ENCODE peak calls at places on chromosomes 16 and 17, in four cellular contexts. S is IMR-90, L is mesendoderm, E is H9. U is an unnamed sample.

GRCh38 chr16:66988197-66988788 is at the start of gene CES4A:
- DNase-seq in L (no peak), S (peak), E (no peak), U (no peak)

GRCh38 chr17:36665417-36665816 is 64.0 kb downstream of the MRM1 start:
- DNase-seq in E (no peak), L (peak), S (no peak), U (no peak)

GRCh38 chr17:39598635-39599005 is 9.1 kb downstream of the NEUROD2 start:
- DNase-seq in E (no peak), L (no peak), S (no peak), U (no peak)

GRCh38 chr17:60173304-60173807 is 23.6 kb downstream of the CA4 start:
- DNase-seq in S (peak), E (no peak), L (no peak), U (no peak)

GRCh38 chr17:3669548-3669947 is 936 bp downstream of the EMC6 start:
- DNase-seq in E (no peak), L (no peak), S (no peak), U (no peak)

GRCh38 chr16:29898786-29899515 is 399 bp downstream of the SEZ6L2 start:
- DNase-seq in S (no peak), L (no peak), E (peak), U (peak)

GRCh38 chr17:700504-701094 is 14.0 kb downstream of the VPS53 start:
- DNase-seq in S (peak), E (no peak), L (peak), U (no peak)

GRCh38 chr17:62662855-62663254 is 35.4 kb downstream of the MRC2 start:
- DNase-seq in S (no peak), E (no peak), L (no peak), U (no peak)

GRCh38 chr16:9092963-9093477 is 1.6 kb downstream of the HAPSTR1 start:
- DNase-seq in E (no peak), L (peak), S (no peak), U (no peak)

GRCh38 chr17:4852504-4853075 is 19.4 kb downstream of the MINK1 start:
- DNase-seq in E (no peak), L (no peak), S (peak), U (no peak)

GRCh38 chr17:67506966-67507365 is 129.9 kb downstream of the PITPNC1 start:
- DNase-seq in S (peak), E (no peak), L (no peak), U (no peak)

GRCh38 chr17:77490361-77491183 is 349.8 kb downstream of the SEC14L1 start:
- DNase-seq in L (no peak), E (no peak), S (no peak), U (no peak)

GRCh38 chr17:75228847-75229246 is 23.4 kb downstream of the NUP85 start:
- DNase-seq in S (no peak), E (no peak), L (no peak), U (no peak)

GRCh38 chr17:67068999-67069398 is 24.6 kb downstream of the CACNG1 start:
- DNase-seq in S (peak), E (no peak), L (no peak), U (no peak)

GRCh38 chr17:14715531-14715930 is 414.6 kb downstream of the HS3ST3B1 start:
- DNase-seq in S (no peak), L (no peak), E (no peak), U (no peak)

GRCh38 chr16:3113765-3114479 is 1.5 kb downstream of the ZNF205 start:
- DNase-seq in S (peak), L (no peak), E (no peak), U (no peak)

GRCh38 chr16:60304725-60305124 is 1570.6 kb upstream of the GOT2 start:
- DNase-seq in E (no peak), L (no peak), S (no peak), U (no peak)

GRCh38 chr16:58379736-58380135 is 12.5 kb upstream of the GINS3 start:
- DNase-seq in E (no peak), L (no peak), S (no peak), U (no peak)

GRCh38 chr17:14201595-14201994 is 35.1 kb downstream of the CDRT15 start:
- DNase-seq in S (no peak), L (no peak), E (no peak), U (no peak)

GRCh38 chr17:57651451-57651850 is 93.6 kb downstream of the CCDC182 start:
- DNase-seq in S (no peak), L (no peak), E (no peak), U (no peak)

GRCh38 chr17:75639327-75639726 is 6.1 kb downstream of the SMIM5 start:
- DNase-seq in E (no peak), L (no peak), S (no peak), U (no peak)

GRCh38 chr17:40168262-40168832 is 8.9 kb upstream of the RAPGEFL1 start:
- DNase-seq in L (peak), E (peak), S (peak), U (no peak)

GRCh38 chr17:14513835-14514234 is 213.0 kb downstream of the HS3ST3B1 start:
- DNase-seq in L (peak), S (no peak), E (peak), U (no peak)

GRCh38 chr17:68431661-68432071 is 25.6 kb downstream of the WIPI1 start:
- DNase-seq in L (peak), E (peak), S (peak), U (no peak)

GRCh38 chr17:78037280-78037679 is 78.8 kb downstream of the TNRC6C start:
- DNase-seq in E (no peak), S (no peak), L (no peak), U (no peak)

GRCh38 chr16:57688487-57688986 is 6.1 kb upstream of the DRC7 start:
- DNase-seq in E (no peak), L (no peak), S (no peak), U (no peak)

GRCh38 chr17:48571826-48572417 is 6.2 kb downstream of the HOXB4 start:
- DNase-seq in S (no peak), E (no peak), L (no peak), U (no peak)

GRCh38 chr17:20206068-20206467 is 196.9 kb downstream of the SPECC1 start:
- DNase-seq in E (no peak), L (peak), S (no peak), U (no peak)

GRCh38 chr17:9002610-9003354 is 18.5 kb upstream of the NTN1 start:
- DNase-seq in E (peak), L (peak), S (no peak), U (peak)

GRCh38 chr17:27264068-27264812 is 29.7 kb upstream of the WSB1 start:
- DNase-seq in E (no peak), L (no peak), S (no peak), U (no peak)

GRCh38 chr16:75379911-75380847 is 53.1 kb downstream of the CFDP1 start:
- DNase-seq in E (no peak), L (no peak), S (no peak), U (no peak)

GRCh38 chr16:87375426-87376135 is 8.0 kb downstream of the FBXO31 start:
- DNase-seq in E (no peak), S (peak), L (no peak), U (no peak)

GRCh38 chr16:17992416-17992815 is 344.1 kb downstream of the NPIPA8 start:
- DNase-seq in S (no peak), L (no peak), E (no peak), U (no peak)

GRCh38 chr16:55118701-55119260 is 188.1 kb downstream of the IRX5 start:
- DNase-seq in E (no peak), L (no peak), S (no peak), U (no peak)

GRCh38 chr16:75061677-75062076 is 54.9 kb downstream of the LDHD start:
- DNase-seq in S (no peak), L (no peak), E (no peak), U (no peak)

GRCh38 chr16:23145608-23146007 is 3.6 kb downstream of the USP31 start:
- DNase-seq in L (peak), S (peak), E (no peak), U (no peak)

GRCh38 chr16:75620326-75621169 is 2.5 kb downstream of the ADAT1 start:
- DNase-seq in S (no peak), E (no peak), L (no peak), U (no peak)

GRCh38 chr17:16491703-16492612 is at the start of gene LRRC75A:
- DNase-seq in S (peak), E (peak), L (peak), U (peak)
- H3K18ac ChIP-seq in S (no peak), E (peak), L (peak), U (peak)

GRCh38 chr17:81911277-81911961 is at the start of gene PCYT2:
- DNase-seq in S (peak), E (peak), L (peak), U (peak)
- H3K18ac ChIP-seq in S (no peak), E (no peak), L (peak), U (peak)

GRCh38 chr17:34902761-34903325 is 58.4 kb downstream of the CCT6B start:
- DNase-seq in S (no peak), L (no peak), E (peak), U (peak)
- H3K18ac ChIP-seq in S (no peak), L (no peak), E (no peak), U (no peak)

DNA sequence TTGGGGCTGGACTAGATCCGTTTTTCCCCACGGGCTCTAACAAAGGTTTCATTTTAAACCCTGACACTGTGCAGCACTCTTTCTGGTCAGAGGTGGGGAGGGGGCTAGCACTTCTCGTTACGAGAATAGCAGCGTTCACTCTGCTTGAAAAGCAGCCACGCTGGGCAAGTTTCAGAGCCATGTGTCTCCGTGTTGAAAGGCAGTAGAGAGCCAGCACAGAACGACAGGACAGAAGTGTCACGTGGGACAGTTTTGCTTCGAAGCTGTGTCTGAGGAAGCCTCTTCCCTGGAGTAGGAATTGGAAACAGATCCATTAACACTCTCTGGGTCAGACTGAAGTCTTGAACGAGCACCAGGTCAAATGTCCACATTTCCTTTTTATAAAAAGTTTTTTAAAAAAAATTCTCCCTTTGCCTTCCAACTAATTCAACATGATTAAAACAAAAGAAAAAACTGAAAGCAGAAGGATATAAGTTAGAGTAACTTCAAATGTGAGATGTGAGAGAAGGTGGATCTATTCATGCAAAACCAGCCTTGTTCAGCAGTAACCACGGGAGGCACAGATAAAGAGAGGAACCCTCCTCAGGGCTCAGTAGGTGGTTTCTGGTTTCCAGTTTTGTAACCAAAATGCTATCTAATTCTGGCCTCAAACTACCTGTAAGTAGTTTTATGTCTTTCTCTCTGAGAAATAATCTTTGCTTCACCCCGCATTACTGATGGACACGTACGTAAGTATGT is 65.0 kb downstream of the SMG6 start:
- DNase-seq in L (peak), E (no peak), S (no peak), U (no peak)
- H3K18ac ChIP-seq in L (no peak), E (no peak), S (peak), U (no peak)

GRCh38 chr17:61601297-61601696 is 10.3 kb upstream of the NACA2 start:
- DNase-seq in L (no peak), S (no peak), E (no peak), U (no peak)

GRCh38 chr17:61600621-61601020 is 9.6 kb upstream of the NACA2 start:
- DNase-seq in E (no peak), L (no peak), S (no peak), U (no peak)

GRCh38 chr17:61611323-61611722 is 20.3 kb upstream of the NACA2 start:
- DNase-seq in E (no peak), L (no peak), S (no peak), U (no peak)

GRCh38 chr17:61605692-61606091 is 14.7 kb upstream of the NACA2 start:
- DNase-seq in S (no peak), L (no peak), E (no peak), U (no peak)
- H3K18ac ChIP-seq in S (no peak), L (no peak), E (no peak), U (no peak)

GRCh38 chr17:43766413-43767052 is 7.9 kb upstream of the SOST start:
- DNase-seq in E (peak), S (peak), L (peak), U (peak)

GRCh38 chr17:43767713-43768059 is 9.1 kb upstream of the SOST start:
- DNase-seq in S (no peak), L (no peak), E (no peak), U (no peak)

GRCh38 chr17:43768382-43768781 is 9.8 kb upstream of the SOST start:
- DNase-seq in E (no peak), S (no peak), L (no peak), U (no peak)

GRCh38 chr17:43768943-43769342 is 9.8 kb downstream of the DUSP3 start:
- DNase-seq in E (no peak), L (no peak), S (no peak), U (no peak)

DNA sequence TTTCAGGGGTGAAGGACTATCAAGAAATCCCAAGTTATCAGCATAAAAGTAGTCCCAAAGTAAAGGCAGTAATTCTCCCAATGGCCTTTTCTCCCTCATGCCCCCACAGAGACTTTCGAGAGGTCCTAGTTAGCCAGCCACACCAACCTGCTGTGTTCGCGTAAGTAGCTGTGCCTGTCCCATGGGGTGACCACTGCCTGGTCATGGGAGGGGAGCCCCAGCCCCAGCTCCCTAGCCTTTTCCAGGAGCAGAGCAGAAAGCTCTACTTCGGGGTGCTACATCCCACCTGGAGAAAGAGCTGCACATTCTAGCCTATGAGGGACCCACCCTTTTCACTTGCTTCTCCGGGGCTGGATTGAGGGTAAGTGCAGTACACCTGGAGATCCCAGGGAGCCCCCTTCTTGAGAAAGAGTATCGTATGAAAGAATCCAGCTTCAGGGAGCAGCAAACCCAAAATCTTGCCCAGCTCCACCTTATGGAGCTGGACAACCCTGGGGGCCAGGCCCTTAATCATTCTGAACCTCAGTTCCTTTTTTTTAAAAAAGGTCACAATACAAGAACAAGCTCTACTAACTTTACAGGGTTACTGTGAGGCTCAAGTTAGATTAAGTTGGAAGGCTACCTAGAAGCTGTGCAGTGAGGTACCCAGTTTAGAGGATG is 8.6 kb upstream of the SOST start:
- DNase-seq in L (no peak), S (no peak), E (no peak), U (no peak)
- H3K18ac ChIP-seq in L (no peak), S (no peak), E (no peak), U (no peak)

GRCh38 chr17:38511126-38512108 is 83.2 kb downstream of the ARHGAP23 start:
- DNase-seq in E (no peak), L (peak), S (peak), U (no peak)

GRCh38 chr17:38509008-38509771 is 80.9 kb downstream of the ARHGAP23 start:
- DNase-seq in S (peak), E (peak), L (peak), U (peak)

GRCh38 chr17:38512473-38513058 is 84.3 kb downstream of the ARHGAP23 start:
- DNase-seq in S (no peak), E (no peak), L (peak), U (no peak)

GRCh38 chr17:38509772-38510423 is 81.6 kb downstream of the ARHGAP23 start:
- DNase-seq in E (peak), S (no peak), L (peak), U (no peak)

GRCh38 chr17:38510424-38511125 is 82.3 kb downstream of the ARHGAP23 start:
- DNase-seq in E (peak), S (no peak), L (peak), U (peak)
- H3K18ac ChIP-seq in E (peak), S (no peak), L (peak), U (peak)